ENCODE peak calls at places on chromosomes 5 and 9, in nine cellular contexts. One of them, this sample, is unnamed.

GRCh38 chr9:33180526-33181184 is 13.5 kb upstream of the B4GALT1 start:
- DNase-seq in CD4-positive, CD25-positive, alpha-beta regulatory T cell: no peak
- DNase-seq in HAP-1: no peak
- DNase-seq in HCT116: no peak
- DNase-seq in Karpas-422: no peak
- DNase-seq in tibial artery: no peak
- DNase-seq in aorta: no peak
- DNase-seq in pancreas: no peak
- DNase-seq in lower lobe of right lung: no peak
- DNase-seq in this sample: no peak

GRCh38 chr9:7186175-7186574 is 428.4 kb downstream of the KDM4C start:
- DNase-seq in HCT116: peak; percentile 12
- DNase-seq in Karpas-422: peak; percentile 74
- DNase-seq in CD4-positive, CD25-positive, alpha-beta regulatory T cell: no peak
- DNase-seq in tibial artery: no peak
- DNase-seq in lower lobe of right lung: no peak
- DNase-seq in pancreas: no peak
- DNase-seq in aorta: no peak
- DNase-seq in HAP-1: no peak
- DNase-seq in this sample: no peak

GRCh38 chr5:24208540-24209141 is 436.1 kb downstream of the CDH10 start:
- DNase-seq in Karpas-422: no peak
- DNase-seq in CD4-positive, CD25-positive, alpha-beta regulatory T cell: no peak
- DNase-seq in lower lobe of right lung: no peak
- DNase-seq in HAP-1: no peak
- DNase-seq in HCT116: no peak
- DNase-seq in aorta: no peak
- DNase-seq in tibial artery: no peak
- DNase-seq in pancreas: no peak
- DNase-seq in this sample: no peak

GRCh38 chr5:53994148-53994547 is 316.2 kb downstream of the ARL15 start:
- DNase-seq in CD4-positive, CD25-positive, alpha-beta regulatory T cell: no peak
- DNase-seq in Karpas-422: no peak
- DNase-seq in tibial artery: no peak
- DNase-seq in HAP-1: no peak
- DNase-seq in HCT116: no peak
- DNase-seq in lower lobe of right lung: no peak
- DNase-seq in pancreas: no peak
- DNase-seq in aorta: no peak
- DNase-seq in this sample: no peak

GRCh38 chr5:95925345-95925744 is 36.3 kb downstream of the ELL2 start:
- DNase-seq in HAP-1: peak; percentile 32
- DNase-seq in Karpas-422: no peak
- DNase-seq in CD4-positive, CD25-positive, alpha-beta regulatory T cell: no peak
- DNase-seq in aorta: no peak
- DNase-seq in pancreas: no peak
- DNase-seq in HCT116: no peak
- DNase-seq in tibial artery: no peak
- DNase-seq in lower lobe of right lung: no peak
- DNase-seq in this sample: no peak

GRCh38 chr5:31630931-31631330 is 8.0 kb upstream of the PDZD2 start:
- DNase-seq in HCT116: no peak
- DNase-seq in HAP-1: no peak
- DNase-seq in Karpas-422: no peak
- DNase-seq in lower lobe of right lung: no peak
- DNase-seq in CD4-positive, CD25-positive, alpha-beta regulatory T cell: no peak
- DNase-seq in aorta: no peak
- DNase-seq in pancreas: no peak
- DNase-seq in tibial artery: no peak
- DNase-seq in this sample: no peak

GRCh38 chr9:8845376-8845775 is 1045.8 kb upstream of the DMAC1 start:
- DNase-seq in lower lobe of right lung: no peak
- DNase-seq in pancreas: no peak
- DNase-seq in Karpas-422: no peak
- DNase-seq in CD4-positive, CD25-positive, alpha-beta regulatory T cell: no peak
- DNase-seq in tibial artery: no peak
- DNase-seq in HCT116: no peak
- DNase-seq in HAP-1: no peak
- DNase-seq in aorta: no peak
- DNase-seq in this sample: no peak

GRCh38 chr9:107158321-107158720 is 124.8 kb upstream of the RAD23B start:
- DNase-seq in HCT116: peak; percentile 51
- DNase-seq in Karpas-422: peak; percentile 54
- DNase-seq in lower lobe of right lung: no peak
- DNase-seq in pancreas: no peak
- DNase-seq in CD4-positive, CD25-positive, alpha-beta regulatory T cell: no peak
- DNase-seq in HAP-1: peak; percentile 49
- DNase-seq in tibial artery: no peak
- DNase-seq in aorta: no peak
- DNase-seq in this sample: no peak

GRCh38 chr5:32278403-32278802 is 34.3 kb downstream of the MTMR12 start:
- DNase-seq in CD4-positive, CD25-positive, alpha-beta regulatory T cell: no peak
- DNase-seq in Karpas-422: no peak
- DNase-seq in tibial artery: no peak
- DNase-seq in lower lobe of right lung: no peak
- DNase-seq in aorta: no peak
- DNase-seq in pancreas: no peak
- DNase-seq in HCT116: no peak
- DNase-seq in HAP-1: no peak
- DNase-seq in this sample: peak; percentile 48

GRCh38 chr5:173420108-173420507 is 91.9 kb upstream of the STC2 start:
- DNase-seq in Karpas-422: no peak
- DNase-seq in aorta: no peak
- DNase-seq in CD4-positive, CD25-positive, alpha-beta regulatory T cell: no peak
- DNase-seq in lower lobe of right lung: no peak
- DNase-seq in pancreas: no peak
- DNase-seq in HCT116: no peak
- DNase-seq in tibial artery: no peak
- DNase-seq in HAP-1: no peak
- DNase-seq in this sample: no peak

GRCh38 chr5:143964919-143965318 is 153.0 kb downstream of the HMHB1 start:
- DNase-seq in CD4-positive, CD25-positive, alpha-beta regulatory T cell: no peak
- DNase-seq in HAP-1: no peak
- DNase-seq in lower lobe of right lung: no peak
- DNase-seq in aorta: no peak
- DNase-seq in pancreas: no peak
- DNase-seq in tibial artery: no peak
- DNase-seq in Karpas-422: no peak
- DNase-seq in HCT116: no peak
- DNase-seq in this sample: no peak

GRCh38 chr9:136538599-136539426 is 7.0 kb downstream of the NOTCH1 start:
- DNase-seq in lower lobe of right lung: no peak
- DNase-seq in CD4-positive, CD25-positive, alpha-beta regulatory T cell: peak; percentile 52
- DNase-seq in HCT116: no peak
- DNase-seq in HAP-1: no peak
- DNase-seq in tibial artery: peak; percentile 48
- DNase-seq in Karpas-422: no peak
- DNase-seq in aorta: no peak
- DNase-seq in pancreas: no peak
- DNase-seq in this sample: peak; percentile 83

GRCh38 chr9:120610975-120611689 is 31.2 kb upstream of the CDK5RAP2 start:
- DNase-seq in lower lobe of right lung: no peak
- DNase-seq in CD4-positive, CD25-positive, alpha-beta regulatory T cell: no peak
- DNase-seq in Karpas-422: no peak
- DNase-seq in tibial artery: no peak
- DNase-seq in HAP-1: no peak
- DNase-seq in pancreas: no peak
- DNase-seq in HCT116: no peak
- DNase-seq in aorta: no peak
- DNase-seq in this sample: no peak

GRCh38 chr5:172479034-172479783 is 24.9 kb upstream of the SH3PXD2B start:
- DNase-seq in Karpas-422: peak; percentile 93
- DNase-seq in HAP-1: peak; percentile 85
- DNase-seq in CD4-positive, CD25-positive, alpha-beta regulatory T cell: no peak
- DNase-seq in aorta: peak; percentile 89
- DNase-seq in pancreas: peak; percentile 89
- DNase-seq in lower lobe of right lung: peak; percentile 82
- DNase-seq in HCT116: peak; percentile 81
- DNase-seq in tibial artery: peak; percentile 82
- DNase-seq in this sample: peak; percentile 47

GRCh38 chr5:38382898-38383297 is 124.5 kb downstream of the EGFLAM start:
- DNase-seq in lower lobe of right lung: peak; percentile 63
- DNase-seq in pancreas: peak; percentile 61
- DNase-seq in CD4-positive, CD25-positive, alpha-beta regulatory T cell: no peak
- DNase-seq in aorta: peak; percentile 64
- DNase-seq in Karpas-422: peak; percentile 90
- DNase-seq in tibial artery: peak; percentile 62
- DNase-seq in HAP-1: peak; percentile 79
- DNase-seq in HCT116: peak; percentile 80
- DNase-seq in this sample: peak; percentile 28

GRCh38 chr5:55036477-55036876 is 12.4 kb downstream of the GZMK start:
- DNase-seq in aorta: no peak
- DNase-seq in tibial artery: no peak
- DNase-seq in CD4-positive, CD25-positive, alpha-beta regulatory T cell: no peak
- DNase-seq in Karpas-422: no peak
- DNase-seq in HAP-1: no peak
- DNase-seq in pancreas: no peak
- DNase-seq in HCT116: no peak
- DNase-seq in lower lobe of right lung: no peak
- DNase-seq in this sample: no peak

GRCh38 chr5:140802781-140803271 is 2.0 kb downstream of the PCDHA3 start:
- DNase-seq in lower lobe of right lung: no peak
- DNase-seq in pancreas: peak; percentile 60
- DNase-seq in HCT116: no peak
- DNase-seq in Karpas-422: no peak
- DNase-seq in HAP-1: no peak
- DNase-seq in aorta: no peak
- DNase-seq in CD4-positive, CD25-positive, alpha-beta regulatory T cell: no peak
- DNase-seq in tibial artery: no peak
- DNase-seq in this sample: no peak
- H3K9me3 ChIP-seq in lower lobe of right lung: peaks cover 24% of the 10 kb centered on the region
- H3K9me3 ChIP-seq in pancreas: no peaks in the 10 kb centered on the region
- H3K9me3 ChIP-seq in HCT116: peaks cover 5% of the 10 kb centered on the region
- H3K9me3 ChIP-seq in Karpas-422: no peaks in the 10 kb centered on the region
- H3K9me3 ChIP-seq in HAP-1: peaks cover 4% of the 10 kb centered on the region
- H3K9me3 ChIP-seq in aorta: peaks cover 16% of the 10 kb centered on the region
- H3K9me3 ChIP-seq in CD4-positive, CD25-positive, alpha-beta regulatory T cell: peaks cover 11% of the 10 kb centered on the region
- H3K9me3 ChIP-seq in tibial artery: no peaks in the 10 kb centered on the region
- H3K9me3 ChIP-seq in this sample: peaks cover 4% of the 10 kb centered on the region

GRCh38 chr5:59036274-59036961 is 453.5 kb downstream of the RAB3C start:
- DNase-seq in CD4-positive, CD25-positive, alpha-beta regulatory T cell: peak; percentile 3
- DNase-seq in tibial artery: peak; percentile 54
- DNase-seq in HCT116: peak; percentile 28
- DNase-seq in lower lobe of right lung: peak; percentile 44
- DNase-seq in HAP-1: no peak
- DNase-seq in pancreas: no peak
- DNase-seq in Karpas-422: no peak
- DNase-seq in aorta: peak; percentile 43
- DNase-seq in this sample: peak; percentile 34

GRCh38 chr5:59037041-59037440 is 454.2 kb downstream of the RAB3C start:
- DNase-seq in tibial artery: no peak
- DNase-seq in Karpas-422: no peak
- DNase-seq in HCT116: no peak
- DNase-seq in lower lobe of right lung: no peak
- DNase-seq in aorta: no peak
- DNase-seq in CD4-positive, CD25-positive, alpha-beta regulatory T cell: no peak
- DNase-seq in pancreas: no peak
- DNase-seq in HAP-1: no peak
- DNase-seq in this sample: no peak

GRCh38 chr5:59037453-59038168 is 454.7 kb downstream of the RAB3C start:
- DNase-seq in Karpas-422: no peak
- DNase-seq in HCT116: no peak
- DNase-seq in aorta: no peak
- DNase-seq in CD4-positive, CD25-positive, alpha-beta regulatory T cell: no peak
- DNase-seq in lower lobe of right lung: no peak
- DNase-seq in tibial artery: no peak
- DNase-seq in HAP-1: no peak
- DNase-seq in pancreas: no peak
- DNase-seq in this sample: no peak

GRCh38 chr5:59034498-59035186 is 451.8 kb downstream of the RAB3C start:
- DNase-seq in lower lobe of right lung: no peak
- DNase-seq in HAP-1: no peak
- DNase-seq in Karpas-422: peak; percentile 50
- DNase-seq in tibial artery: no peak
- DNase-seq in CD4-positive, CD25-positive, alpha-beta regulatory T cell: peak; percentile 3
- DNase-seq in aorta: no peak
- DNase-seq in pancreas: no peak
- DNase-seq in HCT116: no peak
- DNase-seq in this sample: peak; percentile 57

GRCh38 chr5:59035681-59036080 is 452.8 kb downstream of the RAB3C start:
- DNase-seq in pancreas: no peak
- DNase-seq in HAP-1: no peak
- DNase-seq in lower lobe of right lung: no peak
- DNase-seq in Karpas-422: no peak
- DNase-seq in aorta: no peak
- DNase-seq in tibial artery: no peak
- DNase-seq in HCT116: no peak
- DNase-seq in CD4-positive, CD25-positive, alpha-beta regulatory T cell: no peak
- DNase-seq in this sample: no peak
- H3K4me3 ChIP-seq in pancreas: no peak overlapping the region
- H3K4me3 ChIP-seq in HAP-1: no peak overlapping the region
- H3K4me3 ChIP-seq in lower lobe of right lung: peak overlapping the region; percentile 67
- H3K4me3 ChIP-seq in Karpas-422: no peak overlapping the region
- H3K4me3 ChIP-seq in aorta: no peak overlapping the region
- H3K4me3 ChIP-seq in tibial artery: no peak overlapping the region
- H3K4me3 ChIP-seq in HCT116: no peak overlapping the region
- H3K4me3 ChIP-seq in CD4-positive, CD25-positive, alpha-beta regulatory T cell: peak overlapping the region; percentile 92
- H3K4me3 ChIP-seq in this sample: no peak overlapping the region

GRCh38 chr9:100292414-100292813 is 60.3 kb downstream of the TEX10 start:
- DNase-seq in aorta: no peak
- DNase-seq in HCT116: no peak
- DNase-seq in CD4-positive, CD25-positive, alpha-beta regulatory T cell: no peak
- DNase-seq in HAP-1: no peak
- DNase-seq in lower lobe of right lung: no peak
- DNase-seq in Karpas-422: no peak
- DNase-seq in tibial artery: no peak
- DNase-seq in pancreas: no peak
- DNase-seq in this sample: no peak
- H3K36me3 ChIP-seq in aorta: peaks cover 14% of the 10 kb centered on the region
- H3K36me3 ChIP-seq in HCT116: peaks cover 8% of the 10 kb centered on the region
- H3K36me3 ChIP-seq in CD4-positive, CD25-positive, alpha-beta regulatory T cell: peaks cover 70% of the 10 kb centered on the region
- H3K36me3 ChIP-seq in HAP-1: peaks cover 26% of the 10 kb centered on the region
- H3K36me3 ChIP-seq in lower lobe of right lung: peaks cover 76% of the 10 kb centered on the region
- H3K36me3 ChIP-seq in Karpas-422: peaks cover 14% of the 10 kb centered on the region
- H3K36me3 ChIP-seq in tibial artery: peaks cover 53% of the 10 kb centered on the region
- H3K36me3 ChIP-seq in pancreas: no peaks in the 10 kb centered on the region
- H3K36me3 ChIP-seq in this sample: peaks cover 25% of the 10 kb centered on the region

GRCh38 chr5:12965804-12966203 is 978.7 kb downstream of the DNAH5 start:
- DNase-seq in tibial artery: no peak
- DNase-seq in HCT116: no peak
- DNase-seq in aorta: no peak
- DNase-seq in CD4-positive, CD25-positive, alpha-beta regulatory T cell: no peak
- DNase-seq in HAP-1: no peak
- DNase-seq in pancreas: no peak
- DNase-seq in lower lobe of right lung: no peak
- DNase-seq in Karpas-422: no peak
- DNase-seq in this sample: no peak
- H3K9me3 ChIP-seq in tibial artery: no peaks in the 10 kb centered on the region
- H3K9me3 ChIP-seq in HCT116: peaks cover 6% of the 10 kb centered on the region
- H3K9me3 ChIP-seq in aorta: no peaks in the 10 kb centered on the region
- H3K9me3 ChIP-seq in CD4-positive, CD25-positive, alpha-beta regulatory T cell: no peaks in the 10 kb centered on the region
- H3K9me3 ChIP-seq in HAP-1: no peaks in the 10 kb centered on the region
- H3K9me3 ChIP-seq in pancreas: no peaks in the 10 kb centered on the region
- H3K9me3 ChIP-seq in lower lobe of right lung: no peaks in the 10 kb centered on the region
- H3K9me3 ChIP-seq in Karpas-422: peaks cover 15% of the 10 kb centered on the region
- H3K9me3 ChIP-seq in this sample: no peaks in the 10 kb centered on the region

GRCh38 chr9:81609782-81610738 is 79.3 kb downstream of the TLE1 start:
- DNase-seq in tibial artery: no peak
- DNase-seq in CD4-positive, CD25-positive, alpha-beta regulatory T cell: no peak
- DNase-seq in lower lobe of right lung: no peak
- DNase-seq in pancreas: no peak
- DNase-seq in Karpas-422: no peak
- DNase-seq in HCT116: no peak
- DNase-seq in aorta: no peak
- DNase-seq in HAP-1: no peak
- DNase-seq in this sample: no peak
- H3K4me3 ChIP-seq in tibial artery: no peak overlapping the region
- H3K4me3 ChIP-seq in CD4-positive, CD25-positive, alpha-beta regulatory T cell: no peak overlapping the region
- H3K4me3 ChIP-seq in lower lobe of right lung: no peak overlapping the region
- H3K4me3 ChIP-seq in pancreas: no peak overlapping the region
- H3K4me3 ChIP-seq in Karpas-422: no peak overlapping the region
- H3K4me3 ChIP-seq in HCT116: no peak overlapping the region
- H3K4me3 ChIP-seq in aorta: no peak overlapping the region
- H3K4me3 ChIP-seq in HAP-1: no peak overlapping the region
- H3K4me3 ChIP-seq in this sample: no peak overlapping the region

GRCh38 chr9:95736370-95736769 is 139.1 kb upstream of the ERCC6L2 start:
- DNase-seq in aorta: no peak
- DNase-seq in CD4-positive, CD25-positive, alpha-beta regulatory T cell: no peak
- DNase-seq in pancreas: no peak
- DNase-seq in Karpas-422: peak; percentile 52
- DNase-seq in tibial artery: no peak
- DNase-seq in HCT116: no peak
- DNase-seq in lower lobe of right lung: no peak
- DNase-seq in HAP-1: peak; percentile 57
- DNase-seq in this sample: no peak
- H3K36me3 ChIP-seq in aorta: no peaks in the 10 kb centered on the region
- H3K36me3 ChIP-seq in CD4-positive, CD25-positive, alpha-beta regulatory T cell: no peaks in the 10 kb centered on the region
- H3K36me3 ChIP-seq in pancreas: no peaks in the 10 kb centered on the region
- H3K36me3 ChIP-seq in Karpas-422: no peaks in the 10 kb centered on the region
- H3K36me3 ChIP-seq in tibial artery: no peaks in the 10 kb centered on the region
- H3K36me3 ChIP-seq in HCT116: no peaks in the 10 kb centered on the region
- H3K36me3 ChIP-seq in lower lobe of right lung: no peaks in the 10 kb centered on the region
- H3K36me3 ChIP-seq in HAP-1: no peaks in the 10 kb centered on the region
- H3K36me3 ChIP-seq in this sample: no peaks in the 10 kb centered on the region

This sample was measured in CD4-positive, alpha-beta memory T cell.